ENCODE peak calls at places on chromosomes 11 and 22, in seven cellular contexts. Q is DND-41, W is adrenal gland, B is suprapubic skin, V is GM23248, J is aorta, R is kidney. Y is an unnamed sample.

GRCh38 chr22:45271667-45272188 is 13.0 kb upstream of the UPK3A start:
- DNase-seq in Q (no peak), W (peak; percentile 36), V (peak; percentile 37), R (peak; percentile 90), B (no peak), J (peak; percentile 81), Y (peak; percentile 11)

GRCh38 chr22:39446239-39446721 is 10.5 kb upstream of the MGAT3 start:
- DNase-seq in J (no peak), W (no peak), Q (no peak), R (peak; percentile 54), B (no peak), V (no peak), Y (no peak)

GRCh38 chr22:27409299-27409698 is 392.3 kb downstream of the MN1 start:
- DNase-seq in R (no peak), J (no peak), V (no peak), W (no peak), B (no peak), Q (no peak), Y (no peak)

GRCh38 chr11:2219318-2220017 is 47.9 kb upstream of the TH start:
- DNase-seq in V (no peak), W (no peak), J (peak; percentile 40), R (no peak), B (no peak), Q (no peak), Y (no peak)

GRCh38 chr11:113184498-113184897 is 129.9 kb upstream of the TTC12 start:
- DNase-seq in V (peak; percentile 97), J (no peak), B (no peak), W (peak; percentile 82), R (no peak), Q (no peak), Y (no peak)

GRCh38 chr11:58762284-58763119 is 30.8 kb upstream of the GLYAT start:
- DNase-seq in R (no peak), W (no peak), B (no peak), Q (no peak), V (no peak), J (no peak), Y (no peak)

GRCh38 chr22:49202226-49202625 is 625.4 kb downstream of the BRD1 start:
- DNase-seq in Q (no peak), V (no peak), B (peak; percentile 61), R (peak; percentile 22), W (no peak), J (peak; percentile 64), Y (no peak)

GRCh38 chr22:33867118-33867863 is 53.0 kb downstream of the LARGE1 start:
- DNase-seq in R (no peak), J (no peak), B (no peak), V (peak; percentile 72), W (peak; percentile 51), Q (no peak), Y (no peak)

GRCh38 chr11:76787911-76788596 is 4.9 kb downstream of the TSKU start:
- DNase-seq in J (peak; percentile 67), V (peak; percentile 69), Q (no peak), B (no peak), R (no peak), W (no peak), Y (no peak)

GRCh38 chr11:122668562-122669090 is 13.1 kb downstream of the UBASH3B start:
- DNase-seq in Q (peak; percentile 39), V (peak; percentile 54), J (no peak), R (no peak), W (no peak), B (no peak), Y (no peak)

GRCh38 chr11:19756675-19757475 is 44.2 kb downstream of the NAV2 start:
- DNase-seq in W (no peak), B (no peak), R (no peak), J (no peak), V (peak; percentile 86), Q (no peak), Y (peak; percentile 37)

GRCh38 chr11:104130161-104130560 is 33.8 kb downstream of the PDGFD start:
- DNase-seq in W (no peak), V (no peak), J (no peak), B (no peak), R (no peak), Q (no peak), Y (no peak)

GRCh38 chr22:30267382-30268302 is 991 bp upstream of the OSM start:
- DNase-seq in V (no peak), R (peak; percentile 66), Q (peak; percentile 95), J (no peak), B (no peak), W (no peak), Y (no peak)

GRCh38 chr11:96188625-96189006 is 154.4 kb downstream of the MAML2 start:
- DNase-seq in B (no peak), Q (no peak), J (no peak), V (peak; percentile 82), R (no peak), W (no peak), Y (no peak)

GRCh38 chr11:20057055-20057943 is 103.0 kb downstream of the DBX1 start:
- DNase-seq in R (no peak), Q (no peak), B (no peak), V (no peak), W (no peak), J (no peak), Y (no peak)

GRCh38 chr22:23216331-23217170 is 36.2 kb downstream of the BCR start:
- DNase-seq in J (peak; percentile 37), V (no peak), W (no peak), B (no peak), R (peak; percentile 25), Q (peak; percentile 87), Y (no peak)

GRCh38 chr22:26483439-26484359 is at the start of the genes HPS4 and SRRD:
- DNase-seq in R (peak; percentile 96), V (peak; percentile 95), B (peak; percentile 94), W (peak; percentile 88), J (peak; percentile 97), Q (peak; percentile 90), Y (peak; percentile 89)

GRCh38 chr11:92554662-92555061 is 330.0 kb downstream of the FAT3 start:
- DNase-seq in J (no peak), Q (no peak), B (no peak), R (no peak), W (no peak), V (no peak), Y (no peak)

GRCh38 chr11:134640536-134640935 is 228.5 kb upstream of the B3GAT1 start:
- DNase-seq in B (no peak), W (no peak), Q (no peak), J (peak; percentile 56), V (no peak), R (no peak), Y (no peak)

GRCh38 chr11:64456509-64457320 is 97.8 kb downstream of the RPS6KA4 start:
- DNase-seq in V (no peak), W (no peak), R (peak; percentile 53), J (peak; percentile 57), Q (no peak), B (peak; percentile 48), Y (no peak)

GRCh38 chr11:64455436-64456261 is 96.7 kb downstream of the RPS6KA4 start:
- DNase-seq in J (peak; percentile 70), V (no peak), W (no peak), B (no peak), Q (no peak), R (peak; percentile 57), Y (no peak)

GRCh38 chr11:64459609-64460008 is 100.6 kb downstream of the RPS6KA4 start:
- DNase-seq in B (no peak), V (no peak), Q (no peak), R (no peak), J (peak; percentile 46), W (no peak), Y (no peak)

GRCh38 chr11:64459016-64459415 is 100.1 kb downstream of the RPS6KA4 start:
- DNase-seq in R (peak; percentile 32), W (no peak), Q (no peak), B (peak; percentile 28), J (peak; percentile 32), V (peak; percentile 15), Y (no peak)

GRCh38 chr11:64457416-64458010 is 98.6 kb downstream of the RPS6KA4 start:
- DNase-seq in J (peak; percentile 55), R (peak; percentile 43), Q (no peak), V (no peak), B (peak; percentile 57), W (no peak), Y (no peak)
- H3K27ac ChIP-seq in J (no peak overlapping the region), R (no peak overlapping the region), Q (no peak overlapping the region), V (no peak overlapping the region), B (no peak overlapping the region), W (no peak overlapping the region), Y (no peak overlapping the region)

GRCh38 chr11:130873766-130874165 is 42.5 kb downstream of the SNX19 start:
- DNase-seq in B (no peak), W (no peak), J (no peak), V (peak; percentile 84), R (no peak), Q (no peak), Y (no peak)
- H3K27ac ChIP-seq in B (no peak overlapping the region), W (no peak overlapping the region), J (peak overlapping the region; percentile 92), V (peak overlapping the region; percentile 89), R (no peak overlapping the region), Q (no peak overlapping the region), Y (no peak overlapping the region)

DNA sequence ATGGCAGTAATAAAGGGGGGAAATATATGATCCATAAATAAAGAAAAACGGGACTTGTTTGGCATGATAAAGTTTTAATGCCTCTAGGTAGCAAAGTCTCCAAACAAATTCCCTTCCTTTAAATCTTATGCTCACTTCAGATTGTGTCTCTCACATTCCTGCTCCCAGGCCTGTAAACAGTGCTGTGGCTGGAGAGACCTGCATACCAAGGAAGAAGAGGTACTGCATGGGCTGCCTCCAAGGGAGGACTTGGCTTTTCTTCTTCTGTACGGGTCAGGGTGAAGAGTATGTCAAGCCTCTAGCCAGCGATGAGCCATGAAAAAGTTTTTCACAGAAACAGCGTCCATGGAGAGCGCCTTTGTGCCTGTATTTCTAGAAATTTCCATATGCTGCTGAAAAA is 161.8 kb downstream of the KIRREL3 start:
- DNase-seq in B (no peak), J (no peak), Q (no peak), R (no peak), V (no peak), W (no peak), Y (no peak)
- H3K27ac ChIP-seq in B (no peak overlapping the region), J (no peak overlapping the region), Q (no peak overlapping the region), R (no peak overlapping the region), V (no peak overlapping the region), W (no peak overlapping the region), Y (no peak overlapping the region)

GRCh38 chr11:34264266-34265110 is 93.3 kb downstream of the ABTB2 start:
- DNase-seq in R (no peak), V (no peak), J (no peak), B (no peak), Q (no peak), W (no peak), Y (no peak)

GRCh38 chr11:34266090-34266912 is 91.5 kb downstream of the ABTB2 start:
- DNase-seq in J (no peak), W (no peak), R (no peak), V (peak; percentile 86), Q (no peak), B (no peak), Y (peak; percentile 86)

GRCh38 chr11:34267440-34267839 is 90.4 kb downstream of the ABTB2 start:
- DNase-seq in W (no peak), Q (no peak), J (no peak), R (no peak), B (no peak), V (no peak), Y (no peak)

GRCh38 chr11:34269031-34269430 is 88.8 kb downstream of the ABTB2 start:
- DNase-seq in V (no peak), W (no peak), Q (no peak), R (no peak), J (no peak), B (no peak), Y (no peak)

DNA sequence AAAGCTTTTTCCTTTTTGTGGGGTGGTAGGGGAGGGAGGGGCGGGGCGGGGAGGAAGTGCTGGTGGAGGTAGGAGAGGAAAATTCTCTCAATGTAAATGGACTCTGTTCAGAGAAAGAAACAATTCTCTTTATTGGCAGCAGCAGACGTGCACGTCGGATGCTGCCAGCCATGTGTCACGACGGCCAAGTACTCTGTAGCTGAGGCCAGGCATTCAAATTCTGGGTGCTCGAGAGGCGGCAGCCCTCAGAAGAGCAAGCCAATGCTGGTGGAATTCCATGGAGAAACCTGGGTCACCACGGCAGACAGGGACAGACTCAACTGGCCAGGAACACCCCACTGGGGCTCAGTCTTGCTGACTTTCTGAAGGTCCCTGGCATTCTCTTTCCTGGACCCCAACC is 90.8 kb downstream of the ABTB2 start:
- DNase-seq in W (no peak), J (peak; percentile 81), Q (no peak), V (peak; percentile 60), B (no peak), R (no peak), Y (peak; percentile 77)
- H3K27ac ChIP-seq in W (no peak overlapping the region), J (peak overlapping the region; percentile 13), Q (no peak overlapping the region), V (peak overlapping the region; percentile 52), B (peak overlapping the region; percentile 53), R (no peak overlapping the region), Y (peak overlapping the region; percentile 27)

Y was measured in thyroid gland.